ENCODE peak calls at places on chromosome 15, in five cellular contexts. P is T-helper 2 cell; Z is MM.1S; V is activated CD4-positive, alpha-beta T cell treated with anti-CD3 and anti-CD28 coated beads for 4 hours; Q is transverse colon. A is an unnamed sample.

GRCh38 chr15:33145447-33145846 is 49.1 kb downstream of the FMN1 start:
- DNase-seq in P (no peak), Z (no peak), V (no peak), Q (no peak), A (no peak)

GRCh38 chr15:90126457-90127435 is 24.5 kb upstream of the IDH2 start:
- DNase-seq in P (no peak), Z (no peak), V (no peak), Q (no peak), A (no peak)

GRCh38 chr15:57694264-57694663 is 12.2 kb upstream of the POLR2M start:
- DNase-seq in P (no peak), Z (no peak), V (no peak), Q (no peak), A (no peak)

GRCh38 chr15:58873267-58873666 is 60.2 kb downstream of the SLTM start:
- DNase-seq in P (no peak), Z (no peak), V (no peak), Q (no peak), A (no peak)

GRCh38 chr15:64754663-64755426 is 20.5 kb downstream of the RBPMS2 start:
- DNase-seq in P (no peak), Z (no peak), V (no peak), Q (no peak), A (no peak)

GRCh38 chr15:78540955-78541743 is 905 bp downstream of the PSMA4 start:
- DNase-seq in P (peak; percentile 6), Z (no peak), V (peak; percentile 2), Q (no peak), A (no peak)

GRCh38 chr15:62142736-62143135 is 22.3 kb downstream of the C2CD4B start:
- DNase-seq in P (no peak), Z (no peak), V (no peak), Q (no peak), A (no peak)

GRCh38 chr15:91926871-91927270 is 73.4 kb downstream of the SLCO3A1 start:
- DNase-seq in P (no peak), Z (no peak), V (no peak), Q (no peak), A (peak; percentile 37)

GRCh38 chr15:20345401-20345958 is 196.1 kb downstream of the GOLGA6L6 start:
- DNase-seq in P (no peak), Z (peak; percentile 6), V (peak; percentile 2), Q (no peak), A (no peak)

GRCh38 chr15:40891810-40892448 is 2.3 kb upstream of the VPS18 start:
- DNase-seq in P (no peak), Z (peak; percentile 73), V (no peak), Q (peak; percentile 74), A (peak; percentile 45)

GRCh38 chr15:90718232-90718631 is 1.1 kb downstream of the BLM start:
- DNase-seq in P (no peak), Z (no peak), V (no peak), Q (no peak), A (no peak)

GRCh38 chr15:31160740-31161495 is 59.4 kb upstream of the TRPM1 start:
- DNase-seq in P (no peak), Z (no peak), V (no peak), Q (no peak), A (no peak)

GRCh38 chr15:77836901-77837648 is 204.4 kb upstream of the LINGO1 start:
- DNase-seq in P (no peak), Z (no peak), V (no peak), Q (no peak), A (no peak)

GRCh38 chr15:40787991-40788390 is 18.2 kb downstream of the C15orf62 start:
- DNase-seq in P (no peak), Z (no peak), V (no peak), Q (no peak), A (no peak)

GRCh38 chr15:65611888-65612615 is 1.1 kb upstream of the INTS14 start:
- DNase-seq in P (no peak), Z (no peak), V (no peak), Q (no peak), A (no peak)

GRCh38 chr15:64150236-64150578 is 1.3 kb upstream of the SNX22 start:
- DNase-seq in P (no peak), Z (no peak), V (no peak), Q (no peak), A (no peak)

GRCh38 chr15:74124196-74124595 is 6.2 kb upstream of the ISLR2 start:
- DNase-seq in P (no peak), Z (no peak), V (no peak), Q (no peak), A (no peak)

GRCh38 chr15:43446344-43446743 is 46.6 kb downstream of the TP53BP1 start:
- DNase-seq in P (no peak), Z (no peak), V (no peak), Q (no peak), A (no peak)

GRCh38 chr15:78368671-78369070 is 28.5 kb downstream of the CRABP1 start:
- DNase-seq in P (no peak), Z (no peak), V (no peak), Q (no peak), A (no peak)

GRCh38 chr15:88834211-88834812 is 31.1 kb downstream of the ACAN start:
- DNase-seq in P (no peak), Z (peak; percentile 45), V (no peak), Q (peak; percentile 24), A (no peak)

GRCh38 chr15:29570931-29571727 is 251.1 kb downstream of the TJP1 start:
- DNase-seq in P (no peak), Z (peak; percentile 58), V (no peak), Q (peak; percentile 50), A (peak; percentile 11)

GRCh38 chr15:92077353-92078080 is 224.0 kb downstream of the SLCO3A1 start:
- DNase-seq in P (no peak), Z (peak; percentile 74), V (peak; percentile 58), Q (peak; percentile 75), A (peak; percentile 61)

GRCh38 chr15:64681424-64682024 is 93.9 kb downstream of the RBPMS2 start:
- DNase-seq in P (no peak), Z (peak; percentile 19), V (no peak), Q (peak; percentile 32), A (peak; percentile 67)

GRCh38 chr15:64144192-64144564 is 7.4 kb upstream of the SNX22 start:
- DNase-seq in P (no peak), Z (no peak), V (no peak), Q (no peak), A (no peak)

GRCh38 chr15:30046414-30046813 is 36.3 kb upstream of the GOLGA8J start:
- DNase-seq in P (no peak), Z (no peak), V (no peak), Q (no peak), A (no peak)

GRCh38 chr15:83978588-83978987 is 257.0 kb upstream of the GOLGA6L4 start:
- DNase-seq in P (no peak), Z (no peak), V (no peak), Q (no peak), A (no peak)

GRCh38 chr15:65762399-65762798 is 29.7 kb downstream of the DENND4A start:
- DNase-seq in P (no peak), Z (no peak), V (no peak), Q (no peak), A (no peak)

A was measured in NCI-H1436.